ENCODE peak calls at places on chromosome 14, in eight cellular contexts. T is AG10803; S is mucosa of descending colon; X is fibroblast of villous mesenchyme; Z is spleen; M is astrocyte; R is IMR-90; Y is CD8-positive, alpha-beta T cell. V is an unnamed sample.

GRCh38 chr14:77243853-77244252 is 27.2 kb downstream of the NGB start:
- DNase-seq in Y (no peak), S (no peak), Z (peak), X (no peak), R (no peak), M (no peak), T (no peak), V (peak)

GRCh38 chr14:85909581-85909980 is 379.6 kb downstream of the FLRT2 start:
- DNase-seq in Z (no peak), R (no peak), M (no peak), Y (no peak), S (no peak), T (no peak), X (no peak), V (no peak)

GRCh38 chr14:75361751-75362433 is 65.9 kb upstream of the JDP2 start:
- DNase-seq in M (no peak), T (peak), Z (no peak), X (peak), S (no peak), R (no peak), Y (no peak), V (no peak)

GRCh38 chr14:21408152-21408551 is 24.3 kb upstream of the SUPT16H start:
- DNase-seq in R (peak), T (peak), Y (no peak), Z (no peak), M (peak), S (no peak), X (peak), V (no peak)

GRCh38 chr14:90381011-90381790 is 15.6 kb upstream of the CALM1 start:
- DNase-seq in S (peak), X (peak), T (peak), Z (no peak), Y (no peak), M (no peak), R (no peak), V (no peak)

GRCh38 chr14:42222924-42223471 is 616.3 kb downstream of the LRFN5 start:
- DNase-seq in S (peak), M (peak), T (peak), R (peak), X (peak), Z (no peak), Y (no peak), V (peak)

GRCh38 chr14:83085141-83085540 is 1551.5 kb upstream of the SEL1L start:
- DNase-seq in M (no peak), R (peak), Y (no peak), X (no peak), S (no peak), T (no peak), Z (no peak), V (no peak)

GRCh38 chr14:28875937-28876910 is 109.6 kb downstream of the FOXG1 start:
- DNase-seq in Z (no peak), R (no peak), X (no peak), S (no peak), M (no peak), T (no peak), Y (no peak), V (no peak)

GRCh38 chr14:77007975-77008421 is 20.5 kb downstream of the IRF2BPL start:
- DNase-seq in Z (no peak), Y (no peak), S (peak), X (no peak), M (no peak), T (no peak), R (no peak), V (no peak)

GRCh38 chr14:64038857-64039542 is 186.2 kb downstream of the SYNE2 start:
- DNase-seq in R (peak), Y (no peak), X (no peak), Z (no peak), M (no peak), T (peak), S (no peak), V (no peak)

GRCh38 chr14:64035143-64035542 is 182.3 kb downstream of the SYNE2 start:
- DNase-seq in S (no peak), Z (no peak), Y (no peak), X (peak), M (peak), R (peak), T (peak), V (no peak)

GRCh38 chr14:64045091-64045490 is 192.3 kb downstream of the SYNE2 start:
- DNase-seq in M (no peak), T (no peak), Y (no peak), R (no peak), X (no peak), Z (no peak), S (no peak), V (no peak)

GRCh38 chr14:64040044-64040443 is 187.2 kb downstream of the SYNE2 start:
- DNase-seq in Y (no peak), T (peak), R (peak), Z (no peak), M (no peak), S (no peak), X (peak), V (no peak)
- TF ChIP-seq CTCF in Y (no peak), T (peak), R (peak), Z (no peak), M (peak), S (no peak), X (peak), V (no peak)

GRCh38 chr14:54331516-54331915 is 65.3 kb upstream of the CDKN3 start:
- DNase-seq in T (no peak), X (no peak), R (no peak), M (no peak), Y (no peak), S (no peak), Z (no peak), V (no peak)

GRCh38 chr14:54330876-54331275 is 65.9 kb upstream of the CDKN3 start:
- DNase-seq in T (no peak), R (no peak), X (no peak), Y (no peak), Z (no peak), M (no peak), S (no peak), V (no peak)

GRCh38 chr14:54325766-54326165 is 71.0 kb upstream of the CDKN3 start:
- DNase-seq in S (no peak), X (no peak), T (no peak), Y (no peak), M (no peak), R (no peak), Z (no peak), V (no peak)

GRCh38 chr14:54332490-54332889 is 64.3 kb upstream of the CDKN3 start:
- DNase-seq in Z (no peak), X (no peak), M (no peak), T (no peak), R (no peak), Y (no peak), S (no peak), V (no peak)

GRCh38 chr14:54329082-54329695 is 67.6 kb upstream of the CDKN3 start:
- DNase-seq in Z (no peak), M (peak), X (peak), Y (no peak), S (peak), R (peak), T (peak), V (peak)
- H3K4me3 ChIP-seq in Z (no peak), M (no peak), X (no peak), Y (no peak), S (no peak), R (no peak), T (no peak), V (no peak)

GRCh38 chr14:105532735-105533141 is 6.4 kb downstream of the TMEM121 start:
- DNase-seq in T (peak), M (no peak), Z (peak), X (no peak), R (no peak), Y (no peak), S (no peak), V (peak)
- TF ChIP-seq CTCF in T (peak), M (no peak), Z (peak), X (peak), R (peak), Y (no peak), S (no peak), V (peak)

DNA sequence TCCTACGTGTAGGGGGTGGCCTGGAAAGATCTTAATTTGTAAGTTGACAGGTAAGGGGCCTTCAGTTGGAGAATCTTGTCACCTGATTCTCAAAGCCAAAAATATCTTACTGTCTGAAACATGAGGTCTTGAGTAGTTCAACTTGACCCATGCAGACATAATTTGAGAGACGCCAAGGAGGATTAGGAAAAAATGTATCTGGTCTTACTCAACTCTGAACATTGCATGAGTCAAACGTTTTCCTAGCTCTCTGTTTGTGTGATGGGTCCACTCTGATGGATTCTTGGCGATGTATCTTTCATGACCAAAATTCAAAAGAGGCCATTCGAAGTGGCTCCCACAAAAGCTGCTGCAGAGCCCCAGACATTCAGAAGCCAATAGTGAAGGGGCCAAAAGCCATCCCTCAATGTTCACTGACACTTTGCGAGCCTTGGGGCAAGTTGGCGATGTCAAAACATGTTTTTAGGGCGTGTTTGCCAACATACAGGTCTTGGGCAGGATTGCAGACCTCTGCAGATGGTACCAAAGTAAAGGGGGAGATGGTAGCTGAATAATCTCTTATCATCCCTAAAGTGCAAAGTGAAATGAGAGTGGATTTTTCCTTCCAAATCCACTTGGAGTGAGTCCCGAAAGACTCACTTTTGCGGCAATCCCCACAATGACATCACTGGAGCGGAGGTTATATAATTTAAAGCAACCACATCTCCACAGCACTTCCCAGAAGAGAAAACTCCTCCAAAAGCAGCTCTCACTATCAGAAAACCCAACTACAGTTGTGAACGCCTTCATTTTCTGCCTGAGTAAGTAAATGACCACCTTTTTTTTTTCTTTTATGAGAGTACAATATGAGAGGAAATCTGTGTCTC is at the start of gene BDKRB1:
- DNase-seq in X (peak), Y (no peak), Z (no peak), R (peak), M (peak), T (peak), S (no peak), V (no peak)
- H3K4me3 ChIP-seq in X (peak), Y (no peak), Z (no peak), R (peak), M (no peak), T (peak), S (no peak), V (no peak)

DNA sequence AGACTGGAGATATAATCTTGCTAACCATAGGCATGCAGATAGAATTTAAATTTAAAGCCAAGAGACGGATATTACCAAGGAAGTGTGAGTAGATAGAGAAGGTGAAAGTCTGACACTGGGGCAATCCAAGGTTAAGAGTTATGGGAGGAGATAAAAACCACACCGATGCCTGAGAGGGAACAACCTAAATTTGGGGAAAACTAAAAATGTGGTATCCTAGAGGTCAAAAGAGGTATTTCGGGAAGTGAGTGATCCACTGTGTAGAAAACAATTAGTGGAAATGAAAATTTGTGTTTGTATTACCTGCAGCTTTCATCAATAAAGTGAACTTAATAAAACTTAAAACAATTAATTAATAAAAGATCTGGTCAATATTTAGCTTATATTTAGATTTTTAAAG is 269.0 kb upstream of the RPL10L start:
- DNase-seq in X (no peak), Y (no peak), Z (no peak), M (no peak), T (no peak), S (no peak), R (no peak), V (no peak)
- TF ChIP-seq CTCF in X (no peak), Y (no peak), Z (no peak), M (no peak), T (no peak), S (no peak), R (no peak), V (no peak)

GRCh38 chr14:30243805-30244204 is 315.2 kb upstream of the G2E3 start:
- DNase-seq in M (peak), Y (no peak), Z (no peak), X (peak), T (peak), S (no peak), R (peak), V (no peak)
- H3K4me3 ChIP-seq in M (no peak), Y (no peak), Z (no peak), X (no peak), T (no peak), S (no peak), R (no peak), V (no peak)

DNA sequence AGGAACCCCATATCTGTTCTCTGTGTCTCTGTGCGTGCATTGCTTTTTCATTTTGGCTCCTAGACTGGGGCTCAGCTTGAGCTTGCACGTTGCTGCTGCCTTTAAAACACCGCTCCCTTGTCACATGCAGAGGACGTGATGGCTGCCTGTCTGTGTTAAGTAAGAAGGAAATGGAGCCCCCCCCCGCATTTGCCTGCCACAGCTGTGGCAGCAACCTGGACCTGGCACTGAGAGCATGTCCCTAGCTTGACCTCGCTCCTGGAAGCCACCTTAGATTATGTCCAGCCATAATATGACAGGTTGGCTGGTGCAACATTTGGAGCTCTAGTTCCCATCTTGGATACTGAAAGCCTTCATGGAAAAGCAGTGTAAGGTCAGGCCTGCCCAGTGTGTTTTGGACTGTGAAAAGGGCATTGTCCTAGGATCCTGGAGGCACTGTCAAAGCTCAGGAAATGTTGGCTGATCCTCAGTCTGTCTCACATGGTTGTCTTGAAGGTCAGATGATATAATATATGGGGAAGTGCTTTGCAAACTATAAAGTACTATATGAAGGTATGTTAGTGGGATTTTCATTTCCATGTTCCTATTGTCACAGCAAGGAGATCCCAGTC is 73.8 kb downstream of the PRKCH start:
- DNase-seq in X (no peak), T (no peak), Y (no peak), S (no peak), R (no peak), M (no peak), Z (no peak), V (no peak)
- TF ChIP-seq CTCF in X (no peak), T (no peak), Y (no peak), S (no peak), R (no peak), M (no peak), Z (no peak), V (no peak)